ENCODE peak calls at places on chromosomes 13 and 19, in nine cellular contexts. One of them, this sample, is unnamed.

GRCh38 chr19:35139618-35139943 is 957 bp downstream of the FXYD1 start:
- DNase-seq in cardiac muscle cell: no peak
- DNase-seq in tibial nerve: no peak
- DNase-seq in dorsolateral prefrontal cortex: no peak
- DNase-seq in mucosa of descending colon: no peak
- DNase-seq in ACHN: no peak
- DNase-seq in endodermal cell: no peak
- DNase-seq in non-pigmented ciliary epithelial cell: no peak
- DNase-seq in NCI-H345: no peak
- DNase-seq in this sample: no peak

GRCh38 chr13:95536629-95537241 is 15.8 kb upstream of the CLDN10 start:
- DNase-seq in endodermal cell: no peak
- DNase-seq in mucosa of descending colon: no peak
- DNase-seq in NCI-H345: peak
- DNase-seq in dorsolateral prefrontal cortex: no peak
- DNase-seq in cardiac muscle cell: peak
- DNase-seq in ACHN: peak
- DNase-seq in tibial nerve: no peak
- DNase-seq in non-pigmented ciliary epithelial cell: no peak
- DNase-seq in this sample: peak

GRCh38 chr13:43339843-43340550 is 316.6 kb downstream of the DNAJC15 start:
- DNase-seq in dorsolateral prefrontal cortex: no peak
- DNase-seq in mucosa of descending colon: no peak
- DNase-seq in endodermal cell: no peak
- DNase-seq in cardiac muscle cell: no peak
- DNase-seq in non-pigmented ciliary epithelial cell: no peak
- DNase-seq in ACHN: no peak
- DNase-seq in NCI-H345: no peak
- DNase-seq in tibial nerve: no peak
- DNase-seq in this sample: no peak

GRCh38 chr19:1062387-1063029 is 4.5 kb upstream of the ARHGAP45 start:
- DNase-seq in mucosa of descending colon: no peak
- DNase-seq in ACHN: no peak
- DNase-seq in tibial nerve: no peak
- DNase-seq in endodermal cell: peak
- DNase-seq in non-pigmented ciliary epithelial cell: no peak
- DNase-seq in cardiac muscle cell: no peak
- DNase-seq in NCI-H345: no peak
- DNase-seq in dorsolateral prefrontal cortex: no peak
- DNase-seq in this sample: no peak

GRCh38 chr19:18044825-18045304 is 36.9 kb downstream of the ARRDC2 start:
- DNase-seq in ACHN: peak
- DNase-seq in dorsolateral prefrontal cortex: no peak
- DNase-seq in NCI-H345: peak
- DNase-seq in tibial nerve: peak
- DNase-seq in mucosa of descending colon: peak
- DNase-seq in endodermal cell: peak
- DNase-seq in cardiac muscle cell: peak
- DNase-seq in non-pigmented ciliary epithelial cell: no peak
- DNase-seq in this sample: peak

GRCh38 chr13:33642374-33643065 is 175.4 kb upstream of the RFC3 start:
- DNase-seq in NCI-H345: no peak
- DNase-seq in dorsolateral prefrontal cortex: no peak
- DNase-seq in ACHN: no peak
- DNase-seq in non-pigmented ciliary epithelial cell: no peak
- DNase-seq in mucosa of descending colon: no peak
- DNase-seq in endodermal cell: peak
- DNase-seq in tibial nerve: peak
- DNase-seq in cardiac muscle cell: peak
- DNase-seq in this sample: no peak

GRCh38 chr13:40342901-40343300 is 323.5 kb downstream of the FOXO1 start:
- DNase-seq in NCI-H345: no peak
- DNase-seq in ACHN: no peak
- DNase-seq in non-pigmented ciliary epithelial cell: no peak
- DNase-seq in endodermal cell: no peak
- DNase-seq in cardiac muscle cell: no peak
- DNase-seq in mucosa of descending colon: no peak
- DNase-seq in dorsolateral prefrontal cortex: no peak
- DNase-seq in tibial nerve: no peak
- DNase-seq in this sample: no peak

GRCh38 chr19:10724573-10725071 is 6.7 kb downstream of the DNM2 start:
- DNase-seq in tibial nerve: no peak
- DNase-seq in mucosa of descending colon: peak
- DNase-seq in cardiac muscle cell: no peak
- DNase-seq in endodermal cell: no peak
- DNase-seq in NCI-H345: no peak
- DNase-seq in ACHN: no peak
- DNase-seq in dorsolateral prefrontal cortex: peak
- DNase-seq in non-pigmented ciliary epithelial cell: no peak
- DNase-seq in this sample: no peak

GRCh38 chr19:37362733-37363132 is 8.2 kb upstream of the ZNF527 start:
- DNase-seq in tibial nerve: no peak
- DNase-seq in dorsolateral prefrontal cortex: no peak
- DNase-seq in ACHN: peak
- DNase-seq in NCI-H345: peak
- DNase-seq in non-pigmented ciliary epithelial cell: no peak
- DNase-seq in mucosa of descending colon: no peak
- DNase-seq in cardiac muscle cell: peak
- DNase-seq in endodermal cell: peak
- DNase-seq in this sample: no peak

GRCh38 chr13:31209819-31210209 is 10.0 kb downstream of the B3GLCT start:
- DNase-seq in ACHN: no peak
- DNase-seq in endodermal cell: no peak
- DNase-seq in non-pigmented ciliary epithelial cell: no peak
- DNase-seq in tibial nerve: no peak
- DNase-seq in NCI-H345: no peak
- DNase-seq in dorsolateral prefrontal cortex: no peak
- DNase-seq in mucosa of descending colon: no peak
- DNase-seq in cardiac muscle cell: no peak
- DNase-seq in this sample: no peak

GRCh38 chr19:37975071-37975470 is 68.1 kb downstream of the SIPA1L3 start:
- DNase-seq in endodermal cell: no peak
- DNase-seq in mucosa of descending colon: no peak
- DNase-seq in cardiac muscle cell: no peak
- DNase-seq in dorsolateral prefrontal cortex: no peak
- DNase-seq in non-pigmented ciliary epithelial cell: no peak
- DNase-seq in tibial nerve: no peak
- DNase-seq in ACHN: no peak
- DNase-seq in NCI-H345: no peak
- DNase-seq in this sample: no peak

GRCh38 chr13:106530907-106531520 is 4.4 kb downstream of the EFNB2 start:
- DNase-seq in NCI-H345: no peak
- DNase-seq in dorsolateral prefrontal cortex: no peak
- DNase-seq in tibial nerve: no peak
- DNase-seq in mucosa of descending colon: no peak
- DNase-seq in non-pigmented ciliary epithelial cell: no peak
- DNase-seq in endodermal cell: no peak
- DNase-seq in ACHN: no peak
- DNase-seq in cardiac muscle cell: no peak
- DNase-seq in this sample: no peak

GRCh38 chr13:44764334-44764733 is 188.2 kb upstream of the TSC22D1 start:
- DNase-seq in NCI-H345: no peak
- DNase-seq in cardiac muscle cell: peak
- DNase-seq in dorsolateral prefrontal cortex: no peak
- DNase-seq in ACHN: no peak
- DNase-seq in mucosa of descending colon: peak
- DNase-seq in endodermal cell: no peak
- DNase-seq in tibial nerve: no peak
- DNase-seq in non-pigmented ciliary epithelial cell: no peak
- DNase-seq in this sample: no peak

GRCh38 chr13:36530050-36530789 is 97.9 kb downstream of the CCNA1 start:
- DNase-seq in cardiac muscle cell: peak
- DNase-seq in dorsolateral prefrontal cortex: no peak
- DNase-seq in non-pigmented ciliary epithelial cell: no peak
- DNase-seq in tibial nerve: no peak
- DNase-seq in mucosa of descending colon: no peak
- DNase-seq in endodermal cell: peak
- DNase-seq in NCI-H345: no peak
- DNase-seq in ACHN: peak
- DNase-seq in this sample: peak

GRCh38 chr19:1236566-1236965 is 1.2 kb downstream of the CBARP start:
- DNase-seq in mucosa of descending colon: no peak
- DNase-seq in cardiac muscle cell: no peak
- DNase-seq in dorsolateral prefrontal cortex: no peak
- DNase-seq in ACHN: no peak
- DNase-seq in NCI-H345: peak
- DNase-seq in non-pigmented ciliary epithelial cell: no peak
- DNase-seq in tibial nerve: no peak
- DNase-seq in endodermal cell: no peak
- DNase-seq in this sample: peak

GRCh38 chr13:32246468-32246867 is 68.7 kb downstream of the ZAR1L start:
- DNase-seq in NCI-H345: peak
- DNase-seq in mucosa of descending colon: peak
- DNase-seq in endodermal cell: peak
- DNase-seq in non-pigmented ciliary epithelial cell: peak
- DNase-seq in cardiac muscle cell: peak
- DNase-seq in ACHN: peak
- DNase-seq in dorsolateral prefrontal cortex: no peak
- DNase-seq in tibial nerve: no peak
- DNase-seq in this sample: peak

GRCh38 chr13:23007430-23007829 is 173.3 kb upstream of the SGCG start:
- DNase-seq in NCI-H345: no peak
- DNase-seq in tibial nerve: no peak
- DNase-seq in cardiac muscle cell: no peak
- DNase-seq in non-pigmented ciliary epithelial cell: no peak
- DNase-seq in endodermal cell: no peak
- DNase-seq in ACHN: no peak
- DNase-seq in dorsolateral prefrontal cortex: no peak
- DNase-seq in mucosa of descending colon: no peak
- DNase-seq in this sample: no peak

GRCh38 chr19:55463583-55464031 is 944 bp downstream of the C19orf85 start:
- DNase-seq in endodermal cell: peak
- DNase-seq in NCI-H345: no peak
- DNase-seq in mucosa of descending colon: no peak
- DNase-seq in ACHN: no peak
- DNase-seq in cardiac muscle cell: no peak
- DNase-seq in tibial nerve: no peak
- DNase-seq in non-pigmented ciliary epithelial cell: no peak
- DNase-seq in dorsolateral prefrontal cortex: no peak
- DNase-seq in this sample: no peak

GRCh38 chr19:49631279-49631588 is 8.7 kb downstream of the RRAS start:
- DNase-seq in dorsolateral prefrontal cortex: no peak
- DNase-seq in endodermal cell: peak
- DNase-seq in cardiac muscle cell: no peak
- DNase-seq in non-pigmented ciliary epithelial cell: no peak
- DNase-seq in NCI-H345: no peak
- DNase-seq in ACHN: no peak
- DNase-seq in mucosa of descending colon: no peak
- DNase-seq in tibial nerve: no peak
- DNase-seq in this sample: no peak

GRCh38 chr19:45817725-45818301 is 2.7 kb upstream of the RSPH6A start:
- DNase-seq in cardiac muscle cell: no peak
- DNase-seq in NCI-H345: no peak
- DNase-seq in ACHN: no peak
- DNase-seq in tibial nerve: no peak
- DNase-seq in mucosa of descending colon: peak
- DNase-seq in endodermal cell: peak
- DNase-seq in non-pigmented ciliary epithelial cell: no peak
- DNase-seq in dorsolateral prefrontal cortex: no peak
- DNase-seq in this sample: no peak

GRCh38 chr19:5587661-5588060 is 19.9 kb upstream of the TINCR start:
- DNase-seq in cardiac muscle cell: no peak
- DNase-seq in non-pigmented ciliary epithelial cell: no peak
- DNase-seq in mucosa of descending colon: no peak
- DNase-seq in endodermal cell: no peak
- DNase-seq in dorsolateral prefrontal cortex: no peak
- DNase-seq in ACHN: no peak
- DNase-seq in NCI-H345: peak
- DNase-seq in tibial nerve: no peak
- DNase-seq in this sample: no peak